ENCODE peak calls at places on chromosomes 7 and 10, in six cellular contexts. One of them, this sample, is unnamed.

GRCh38 chr10:123147635-123148413 is at the start of gene HMX2:
- DNase-seq in IMR-90: no peak
- DNase-seq in PC-3: no peak
- DNase-seq in GM23338: peak; percentile 82
- DNase-seq in psoas muscle: no peak
- DNase-seq in mammary epithelial cell: peak; percentile 9
- DNase-seq in this sample: no peak

GRCh38 chr7:36082910-36083309 is 70.1 kb upstream of the EEPD1 start:
- DNase-seq in GM23338: peak; percentile 60
- DNase-seq in mammary epithelial cell: no peak
- DNase-seq in psoas muscle: no peak
- DNase-seq in PC-3: no peak
- DNase-seq in IMR-90: no peak
- DNase-seq in this sample: no peak

GRCh38 chr10:22453948-22454347 is 108.7 kb downstream of the SPAG6 start:
- DNase-seq in GM23338: no peak
- DNase-seq in PC-3: no peak
- DNase-seq in psoas muscle: no peak
- DNase-seq in IMR-90: no peak
- DNase-seq in mammary epithelial cell: no peak
- DNase-seq in this sample: no peak

GRCh38 chr10:88926484-88927249 is 25.9 kb downstream of the ACTA2 start:
- DNase-seq in IMR-90: peak; percentile 96
- DNase-seq in GM23338: no peak
- DNase-seq in mammary epithelial cell: no peak
- DNase-seq in psoas muscle: no peak
- DNase-seq in PC-3: no peak
- DNase-seq in this sample: no peak

GRCh38 chr7:26208040-26208439 is 6.5 kb downstream of the CBX3 start:
- DNase-seq in GM23338: no peak
- DNase-seq in psoas muscle: no peak
- DNase-seq in PC-3: no peak
- DNase-seq in mammary epithelial cell: no peak
- DNase-seq in IMR-90: no peak
- DNase-seq in this sample: no peak

GRCh38 chr7:96266580-96266979 is 55.3 kb downstream of the SLC25A13 start:
- DNase-seq in mammary epithelial cell: no peak
- DNase-seq in IMR-90: no peak
- DNase-seq in GM23338: no peak
- DNase-seq in PC-3: no peak
- DNase-seq in psoas muscle: no peak
- DNase-seq in this sample: no peak

GRCh38 chr10:29646238-29646902 is 11.6 kb upstream of the SVIL start:
- DNase-seq in GM23338: no peak
- DNase-seq in psoas muscle: peak; percentile 51
- DNase-seq in PC-3: peak; percentile 57
- DNase-seq in IMR-90: peak; percentile 36
- DNase-seq in mammary epithelial cell: peak; percentile 87
- DNase-seq in this sample: peak; percentile 69

GRCh38 chr7:138257459-138258193 is 181.4 kb downstream of the AKR1D1 start:
- DNase-seq in psoas muscle: no peak
- DNase-seq in GM23338: no peak
- DNase-seq in PC-3: peak; percentile 17
- DNase-seq in IMR-90: no peak
- DNase-seq in mammary epithelial cell: no peak
- DNase-seq in this sample: no peak

GRCh38 chr7:131557521-131558385 is 1.3 kb upstream of the PODXL start:
- DNase-seq in GM23338: peak; percentile 93
- DNase-seq in mammary epithelial cell: no peak
- DNase-seq in IMR-90: no peak
- DNase-seq in PC-3: peak; percentile 24
- DNase-seq in psoas muscle: peak; percentile 42
- DNase-seq in this sample: no peak

GRCh38 chr10:33706746-33707145 is 372.3 kb upstream of the NRP1 start:
- DNase-seq in GM23338: no peak
- DNase-seq in IMR-90: peak; percentile 28
- DNase-seq in PC-3: peak; percentile 57
- DNase-seq in psoas muscle: no peak
- DNase-seq in mammary epithelial cell: peak; percentile 21
- DNase-seq in this sample: no peak

GRCh38 chr10:42969909-42970308 is 107.0 kb upstream of the RET start:
- DNase-seq in GM23338: no peak
- DNase-seq in mammary epithelial cell: no peak
- DNase-seq in PC-3: no peak
- DNase-seq in psoas muscle: no peak
- DNase-seq in IMR-90: no peak
- DNase-seq in this sample: no peak

GRCh38 chr10:124319926-124320391 is 98.8 kb downstream of the OAT start:
- DNase-seq in PC-3: no peak
- DNase-seq in psoas muscle: no peak
- DNase-seq in GM23338: no peak
- DNase-seq in IMR-90: no peak
- DNase-seq in mammary epithelial cell: no peak
- DNase-seq in this sample: no peak

GRCh38 chr7:130345106-130345505 is 490 bp downstream of the CPA5 start:
- DNase-seq in IMR-90: no peak
- DNase-seq in GM23338: peak; percentile 34
- DNase-seq in mammary epithelial cell: no peak
- DNase-seq in PC-3: no peak
- DNase-seq in psoas muscle: no peak
- DNase-seq in this sample: no peak

GRCh38 chr10:80465839-80466590 is 11.9 kb downstream of the TSPAN14 start:
- DNase-seq in PC-3: no peak
- DNase-seq in psoas muscle: no peak
- DNase-seq in IMR-90: no peak
- DNase-seq in GM23338: no peak
- DNase-seq in mammary epithelial cell: no peak
- DNase-seq in this sample: no peak

GRCh38 chr7:53428045-53428444 is 392.6 kb downstream of the POM121L12 start:
- DNase-seq in GM23338: no peak
- DNase-seq in IMR-90: no peak
- DNase-seq in PC-3: no peak
- DNase-seq in psoas muscle: no peak
- DNase-seq in mammary epithelial cell: no peak
- DNase-seq in this sample: no peak

GRCh38 chr10:120108941-120109340 is 216.4 kb downstream of the SEC23IP start:
- DNase-seq in mammary epithelial cell: no peak
- DNase-seq in GM23338: no peak
- DNase-seq in psoas muscle: no peak
- DNase-seq in IMR-90: no peak
- DNase-seq in PC-3: no peak
- DNase-seq in this sample: no peak

GRCh38 chr10:94223702-94224370 is 138.9 kb downstream of the NOC3L start:
- DNase-seq in mammary epithelial cell: no peak
- DNase-seq in GM23338: no peak
- DNase-seq in PC-3: no peak
- DNase-seq in IMR-90: no peak
- DNase-seq in psoas muscle: no peak
- DNase-seq in this sample: no peak

GRCh38 chr7:115410972-115411686 is 489.2 kb downstream of the MDFIC start:
- DNase-seq in GM23338: no peak
- DNase-seq in IMR-90: no peak
- DNase-seq in PC-3: no peak
- DNase-seq in mammary epithelial cell: no peak
- DNase-seq in psoas muscle: no peak
- DNase-seq in this sample: no peak

GRCh38 chr10:98128802-98129201 is 5.7 kb upstream of the R3HCC1L start:
- DNase-seq in psoas muscle: no peak
- DNase-seq in GM23338: no peak
- DNase-seq in mammary epithelial cell: no peak
- DNase-seq in IMR-90: no peak
- DNase-seq in PC-3: no peak
- DNase-seq in this sample: no peak

GRCh38 chr10:131520206-131520605 is 208.7 kb upstream of the TCERG1L start:
- DNase-seq in IMR-90: no peak
- DNase-seq in psoas muscle: no peak
- DNase-seq in mammary epithelial cell: no peak
- DNase-seq in GM23338: no peak
- DNase-seq in PC-3: no peak
- DNase-seq in this sample: no peak

GRCh38 chr10:74058071-74058470 is 60.2 kb downstream of the VCL start:
- DNase-seq in psoas muscle: no peak
- DNase-seq in PC-3: peak; percentile 94
- DNase-seq in mammary epithelial cell: no peak
- DNase-seq in GM23338: no peak
- DNase-seq in IMR-90: no peak
- DNase-seq in this sample: no peak

GRCh38 chr10:74055383-74056065 is 57.6 kb downstream of the VCL start:
- DNase-seq in mammary epithelial cell: no peak
- DNase-seq in psoas muscle: no peak
- DNase-seq in GM23338: no peak
- DNase-seq in PC-3: peak; percentile 100
- DNase-seq in IMR-90: no peak
- DNase-seq in this sample: no peak

GRCh38 chr10:74056081-74056818 is 58.3 kb downstream of the VCL start:
- DNase-seq in IMR-90: peak; percentile 85
- DNase-seq in PC-3: peak; percentile 100
- DNase-seq in GM23338: no peak
- DNase-seq in psoas muscle: no peak
- DNase-seq in mammary epithelial cell: peak; percentile 65
- DNase-seq in this sample: peak; percentile 77

GRCh38 chr10:74063256-74063655 is 65.3 kb downstream of the VCL start:
- DNase-seq in mammary epithelial cell: no peak
- DNase-seq in psoas muscle: no peak
- DNase-seq in PC-3: peak; percentile 56
- DNase-seq in GM23338: no peak
- DNase-seq in IMR-90: peak; percentile 53
- DNase-seq in this sample: no peak

DNA sequence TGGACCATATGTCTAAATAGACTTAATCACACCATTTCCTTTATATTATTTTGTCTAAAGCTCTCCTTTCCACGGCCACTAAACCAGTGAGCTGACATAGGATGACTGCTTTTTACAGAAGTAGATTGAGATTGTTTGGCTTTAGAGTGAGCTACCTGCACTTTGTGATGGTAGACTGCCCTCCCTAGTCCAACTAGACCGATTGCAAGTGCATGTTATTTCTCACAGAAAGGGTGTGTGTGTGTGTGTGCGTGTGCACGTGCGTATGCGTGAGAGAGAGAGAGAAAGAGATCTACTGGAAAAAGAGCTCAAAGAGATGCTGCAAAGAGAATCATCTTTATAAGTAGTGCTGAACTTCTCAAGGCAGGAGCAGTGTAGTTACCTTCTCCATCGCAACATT is 60.7 kb downstream of the VCL start:
- DNase-seq in GM23338: no peak
- DNase-seq in PC-3: peak; percentile 77
- DNase-seq in IMR-90: no peak
- DNase-seq in psoas muscle: no peak
- DNase-seq in mammary epithelial cell: no peak
- DNase-seq in this sample: no peak
- TF ChIP-seq CTCF in GM23338: peak; percentile 48
- TF ChIP-seq CTCF in PC-3: peak; percentile 75
- TF ChIP-seq CTCF in IMR-90: no peak
- TF ChIP-seq CTCF in psoas muscle: peak; percentile 21
- TF ChIP-seq CTCF in mammary epithelial cell: no peak
- TF ChIP-seq CTCF in this sample: no peak

DNA sequence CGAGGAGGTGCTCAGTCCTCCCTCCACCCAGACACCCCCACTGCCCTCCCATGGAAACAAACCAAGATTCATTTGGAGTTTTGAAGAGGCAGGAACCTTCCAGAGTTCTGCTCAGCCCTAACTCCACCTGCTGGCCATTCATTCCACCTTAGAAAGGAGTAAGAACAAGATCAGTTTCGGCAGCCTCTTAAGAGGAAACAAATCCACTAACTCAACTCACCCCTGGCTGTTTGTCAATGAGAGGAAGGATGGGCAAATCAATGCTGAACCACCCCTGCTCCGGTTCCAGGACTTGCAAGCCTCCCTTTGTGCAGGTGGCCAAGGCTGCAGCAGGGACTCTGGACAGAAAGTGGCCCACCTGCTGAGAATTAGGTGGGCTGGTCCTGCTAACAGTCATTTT is 26.2 kb downstream of the CCDC3 start:
- DNase-seq in mammary epithelial cell: peak; percentile 15
- DNase-seq in IMR-90: no peak
- DNase-seq in psoas muscle: no peak
- DNase-seq in PC-3: peak; percentile 42
- DNase-seq in GM23338: peak; percentile 63
- DNase-seq in this sample: no peak
- TF ChIP-seq CTCF in mammary epithelial cell: peak; percentile 54
- TF ChIP-seq CTCF in IMR-90: no peak
- TF ChIP-seq CTCF in psoas muscle: no peak
- TF ChIP-seq CTCF in PC-3: peak; percentile 50
- TF ChIP-seq CTCF in GM23338: peak; percentile 48
- TF ChIP-seq CTCF in this sample: no peak

GRCh38 chr7:23546897-23547572 is 15.3 kb upstream of the TRA2A start:
- DNase-seq in IMR-90: peak; percentile 91
- DNase-seq in psoas muscle: peak; percentile 60
- DNase-seq in mammary epithelial cell: peak; percentile 79
- DNase-seq in PC-3: peak; percentile 94
- DNase-seq in GM23338: peak; percentile 94
- DNase-seq in this sample: peak; percentile 84

GRCh38 chr7:23547662-23548061 is 15.9 kb upstream of the TRA2A start:
- DNase-seq in mammary epithelial cell: no peak
- DNase-seq in IMR-90: no peak
- DNase-seq in psoas muscle: no peak
- DNase-seq in GM23338: no peak
- DNase-seq in PC-3: no peak
- DNase-seq in this sample: no peak

GRCh38 chr7:23542752-23543151 is 11.0 kb upstream of the TRA2A start:
- DNase-seq in psoas muscle: no peak
- DNase-seq in PC-3: no peak
- DNase-seq in IMR-90: no peak
- DNase-seq in mammary epithelial cell: no peak
- DNase-seq in GM23338: no peak
- DNase-seq in this sample: no peak

GRCh38 chr7:23545493-23545892 is 13.7 kb upstream of the TRA2A start:
- DNase-seq in psoas muscle: no peak
- DNase-seq in IMR-90: no peak
- DNase-seq in GM23338: no peak
- DNase-seq in mammary epithelial cell: no peak
- DNase-seq in PC-3: no peak
- DNase-seq in this sample: no peak

GRCh38 chr7:23544913-23545354 is 13.2 kb upstream of the TRA2A start:
- DNase-seq in PC-3: peak; percentile 74
- DNase-seq in mammary epithelial cell: peak; percentile 39
- DNase-seq in GM23338: peak; percentile 76
- DNase-seq in psoas muscle: no peak
- DNase-seq in IMR-90: peak; percentile 44
- DNase-seq in this sample: peak; percentile 61
- TF ChIP-seq CTCF in PC-3: peak; percentile 73
- TF ChIP-seq CTCF in mammary epithelial cell: peak; percentile 60
- TF ChIP-seq CTCF in GM23338: peak; percentile 97
- TF ChIP-seq CTCF in psoas muscle: peak; percentile 40
- TF ChIP-seq CTCF in IMR-90: peak; percentile 57
- TF ChIP-seq CTCF in this sample: peak; percentile 93

DNA sequence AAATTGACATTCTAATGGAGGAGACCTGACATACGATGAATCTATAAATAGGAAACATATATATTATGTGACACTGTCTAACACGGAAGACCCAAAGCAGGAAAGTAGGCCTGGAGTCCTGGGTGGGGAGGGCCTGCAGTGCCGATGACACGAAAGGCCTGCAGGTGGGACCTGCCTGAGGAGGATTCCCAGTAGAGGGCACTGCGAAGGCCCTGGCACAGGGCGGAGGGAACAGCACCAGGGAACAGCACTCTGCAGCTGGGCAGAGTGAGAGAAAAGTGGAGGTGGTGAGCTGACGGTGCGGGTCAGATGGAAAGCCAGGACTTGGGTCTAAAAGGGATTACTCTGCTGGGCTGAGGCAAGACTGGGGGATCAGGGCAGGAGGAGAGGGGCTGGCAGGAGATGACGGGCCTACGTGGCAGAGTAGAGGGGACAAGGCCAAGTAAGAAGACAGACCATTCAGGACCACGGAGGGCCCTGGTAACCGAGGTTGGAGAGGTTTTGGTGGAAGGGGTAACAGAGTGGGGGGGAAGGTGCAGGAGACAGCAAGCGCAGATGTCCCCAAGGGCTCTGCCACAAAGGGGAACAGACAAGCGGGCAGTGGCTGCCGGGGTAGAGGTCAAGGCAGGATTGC is 8.1 kb downstream of the ZNF746 start:
- DNase-seq in GM23338: peak; percentile 43
- DNase-seq in IMR-90: no peak
- DNase-seq in psoas muscle: no peak
- DNase-seq in mammary epithelial cell: no peak
- DNase-seq in PC-3: peak; percentile 31
- DNase-seq in this sample: no peak
- TF ChIP-seq CTCF in GM23338: peak; percentile 66
- TF ChIP-seq CTCF in IMR-90: no peak
- TF ChIP-seq CTCF in psoas muscle: peak; percentile 21
- TF ChIP-seq CTCF in mammary epithelial cell: peak; percentile 25
- TF ChIP-seq CTCF in PC-3: peak; percentile 59
- TF ChIP-seq CTCF in this sample: peak; percentile 13